ENCODE peak calls at places on chromosomes 6 and 20, in four cellular contexts. G, X, F and U are unnamed samples.
A peak's percentile ranks its signal among the peaks of the same experiment; 100 is the strongest.

GRCh38 chr6:75296811-75297779 is 12.5 kb upstream of the TMEM30A start:
- DNase-seq in X (no peak), G (no peak), F (no peak), U (no peak)

GRCh38 chr20:48247961-48248360 is 462.7 kb upstream of the SULF2 start:
- DNase-seq in F (no peak), G (no peak), X (no peak), U (peak; percentile 81)

GRCh38 chr20:38926934-38927616 is 858 bp downstream of the FAM83D start:
- DNase-seq in X (no peak), G (no peak), F (no peak), U (no peak)

GRCh38 chr6:40631760-40632159 is 44.6 kb upstream of the LRFN2 start:
- DNase-seq in X (no peak), G (no peak), F (no peak), U (no peak)

GRCh38 chr6:14499804-14500203 is 382.2 kb downstream of the CD83 start:
- DNase-seq in X (no peak), F (no peak), G (no peak), U (no peak)

GRCh38 chr6:25477006-25477590 is 174.9 kb upstream of the SCGN start:
- DNase-seq in X (no peak), G (no peak), F (no peak), U (no peak)

GRCh38 chr6:49551866-49552129 is 1.3 kb downstream of the C6orf141 start:
- DNase-seq in F (no peak), X (no peak), G (no peak), U (no peak)

GRCh38 chr20:24755411-24755922 is 193.6 kb upstream of the CST7 start:
- DNase-seq in F (no peak), X (no peak), G (no peak), U (no peak)

GRCh38 chr20:8394308-8394945 is 262.4 kb downstream of the PLCB1 start:
- DNase-seq in G (no peak), F (no peak), X (no peak), U (no peak)

GRCh38 chr6:138538390-138539031 is 39.2 kb upstream of the NHSL1 start:
- DNase-seq in X (no peak), F (peak; percentile 51), G (no peak), U (no peak)

GRCh38 chr6:167898673-167899311 is 72.1 kb downstream of the AFDN start:
- DNase-seq in X (no peak), G (no peak), F (no peak), U (no peak)

GRCh38 chr6:142329486-142330113 is 27.8 kb downstream of the ADGRG6 start:
- DNase-seq in F (no peak), G (no peak), X (no peak), U (no peak)

GRCh38 chr6:138103876-138104275 is 3.3 kb downstream of the PERP start:
- DNase-seq in F (no peak), G (no peak), X (no peak), U (no peak)

GRCh38 chr6:169288591-169288990 is 34.9 kb upstream of the THBS2 start:
- DNase-seq in F (peak; percentile 57), X (no peak), G (no peak), U (no peak)

GRCh38 chr6:33766921-33767700 is 20.4 kb upstream of the IP6K3 start:
- DNase-seq in G (no peak), F (no peak), X (no peak), U (no peak)

GRCh38 chr20:5504061-5504739 is 187.4 kb upstream of the PROKR2 start:
- DNase-seq in X (peak; percentile 83), G (no peak), F (peak; percentile 80), U (no peak)

GRCh38 chr20:37295001-37295400 is 5.5 kb downstream of the MANBAL start:
- DNase-seq in F (no peak), X (no peak), G (no peak), U (no peak)

GRCh38 chr6:109869398-109870165 is 108.5 kb upstream of the GPR6 start:
- DNase-seq in X (no peak), G (no peak), F (peak; percentile 34), U (no peak)

GRCh38 chr6:128600397-128600951 is 80.1 kb upstream of the PTPRK start:
- DNase-seq in F (no peak), X (no peak), G (no peak), U (no peak)

GRCh38 chr6:39445667-39446066 is 123.2 kb upstream of the KCNK16 start:
- DNase-seq in G (no peak), F (no peak), X (no peak), U (no peak)

GRCh38 chr6:131721161-131721560 is 10.3 kb upstream of the CTAGE9 start:
- DNase-seq in F (no peak), X (no peak), G (no peak), U (no peak)